ENCODE peak calls at places on chromosome 21, in seven cellular contexts. One of them, this sample, is unnamed.

GRCh38 chr21:26495283-26495849 is 77.7 kb downstream of the CYYR1 start:
- DNase-seq in IMR-90: no peak
- DNase-seq in neuronal stem cell: no peak
- DNase-seq in H1: no peak
- DNase-seq in trophoblast cell: no peak
- DNase-seq in H9: no peak
- DNase-seq in mesenchymal stem cell: no peak
- DNase-seq in this sample: no peak

GRCh38 chr21:43740497-43741156 is 21.7 kb downstream of the PDXK start:
- DNase-seq in IMR-90: no peak
- DNase-seq in neuronal stem cell: peak
- DNase-seq in H1: peak
- DNase-seq in trophoblast cell: peak
- DNase-seq in H9: peak
- DNase-seq in mesenchymal stem cell: peak
- DNase-seq in this sample: peak

GRCh38 chr21:16407403-16408279 is 677.9 kb downstream of the USP25 start:
- DNase-seq in IMR-90: no peak
- DNase-seq in neuronal stem cell: no peak
- DNase-seq in H1: no peak
- DNase-seq in trophoblast cell: no peak
- DNase-seq in H9: no peak
- DNase-seq in mesenchymal stem cell: no peak
- DNase-seq in this sample: no peak

GRCh38 chr21:38506606-38507331 is 8.5 kb upstream of the ERG start:
- DNase-seq in IMR-90: no peak
- DNase-seq in neuronal stem cell: no peak
- DNase-seq in H1: no peak
- DNase-seq in trophoblast cell: no peak
- DNase-seq in H9: no peak
- DNase-seq in mesenchymal stem cell: peak
- DNase-seq in this sample: no peak

GRCh38 chr21:38660333-38661295 is 145.1 kb upstream of the ETS2 start:
- DNase-seq in IMR-90: no peak
- DNase-seq in neuronal stem cell: no peak
- DNase-seq in H1: no peak
- DNase-seq in trophoblast cell: no peak
- DNase-seq in H9: peak
- DNase-seq in mesenchymal stem cell: no peak
- DNase-seq in this sample: peak

GRCh38 chr21:36120304-36120902 is 14.5 kb upstream of the CBR3 start:
- DNase-seq in IMR-90: peak
- DNase-seq in neuronal stem cell: no peak
- DNase-seq in H1: no peak
- DNase-seq in trophoblast cell: peak
- DNase-seq in H9: no peak
- DNase-seq in mesenchymal stem cell: peak
- DNase-seq in this sample: no peak

GRCh38 chr21:19322360-19322759 is 918.8 kb upstream of the TMPRSS15 start:
- DNase-seq in IMR-90: no peak
- DNase-seq in neuronal stem cell: no peak
- DNase-seq in H1: no peak
- DNase-seq in trophoblast cell: no peak
- DNase-seq in H9: no peak
- DNase-seq in mesenchymal stem cell: no peak
- DNase-seq in this sample: no peak

GRCh38 chr21:21101911-21102310 is 103.7 kb downstream of the NCAM2 start:
- DNase-seq in IMR-90: peak
- DNase-seq in neuronal stem cell: peak
- DNase-seq in H1: no peak
- DNase-seq in trophoblast cell: peak
- DNase-seq in H9: peak
- DNase-seq in mesenchymal stem cell: peak
- DNase-seq in this sample: peak

GRCh38 chr21:17693801-17694200 is 81.1 kb upstream of the BTG3 start:
- DNase-seq in IMR-90: no peak
- DNase-seq in neuronal stem cell: no peak
- DNase-seq in H1: no peak
- DNase-seq in trophoblast cell: peak
- DNase-seq in H9: no peak
- DNase-seq in mesenchymal stem cell: no peak
- DNase-seq in this sample: no peak

GRCh38 chr21:28480091-28480869 is 512.4 kb downstream of the LTN1 start:
- DNase-seq in IMR-90: no peak
- DNase-seq in neuronal stem cell: no peak
- DNase-seq in H1: no peak
- DNase-seq in trophoblast cell: no peak
- DNase-seq in H9: no peak
- DNase-seq in mesenchymal stem cell: no peak
- DNase-seq in this sample: no peak

GRCh38 chr21:32329331-32329730 is 30.7 kb downstream of the MRAP start:
- DNase-seq in IMR-90: peak
- DNase-seq in neuronal stem cell: no peak
- DNase-seq in H1: no peak
- DNase-seq in trophoblast cell: no peak
- DNase-seq in H9: no peak
- DNase-seq in mesenchymal stem cell: peak
- DNase-seq in this sample: no peak

GRCh38 chr21:43585924-43586411 is 73.3 kb downstream of the HSF2BP start:
- DNase-seq in IMR-90: peak
- DNase-seq in neuronal stem cell: peak
- DNase-seq in H1: no peak
- DNase-seq in trophoblast cell: peak
- DNase-seq in H9: peak
- DNase-seq in mesenchymal stem cell: peak
- DNase-seq in this sample: peak

GRCh38 chr21:40299441-40299840 is 432.2 kb downstream of the PCP4 start:
- DNase-seq in IMR-90: no peak
- DNase-seq in neuronal stem cell: no peak
- DNase-seq in H1: no peak
- DNase-seq in trophoblast cell: no peak
- DNase-seq in H9: no peak
- DNase-seq in mesenchymal stem cell: no peak
- DNase-seq in this sample: no peak

GRCh38 chr21:23853796-23854379 is 1753.4 kb downstream of the MRPL39 start:
- DNase-seq in IMR-90: peak
- DNase-seq in neuronal stem cell: peak
- DNase-seq in H1: no peak
- DNase-seq in trophoblast cell: peak
- DNase-seq in H9: no peak
- DNase-seq in mesenchymal stem cell: no peak
- DNase-seq in this sample: peak

GRCh38 chr21:16492892-16493291 is 763.1 kb downstream of the USP25 start:
- DNase-seq in IMR-90: no peak
- DNase-seq in neuronal stem cell: no peak
- DNase-seq in H1: no peak
- DNase-seq in trophoblast cell: no peak
- DNase-seq in H9: no peak
- DNase-seq in mesenchymal stem cell: no peak
- DNase-seq in this sample: no peak

GRCh38 chr21:32184059-32184458 is 94.8 kb downstream of the MIS18A start:
- DNase-seq in IMR-90: no peak
- DNase-seq in neuronal stem cell: no peak
- DNase-seq in H1: no peak
- DNase-seq in trophoblast cell: no peak
- DNase-seq in H9: no peak
- DNase-seq in mesenchymal stem cell: no peak
- DNase-seq in this sample: peak

GRCh38 chr21:14987370-14988170 is 77.2 kb downstream of the NRIP1 start:
- DNase-seq in IMR-90: no peak
- DNase-seq in neuronal stem cell: no peak
- DNase-seq in H1: no peak
- DNase-seq in trophoblast cell: no peak
- DNase-seq in H9: no peak
- DNase-seq in mesenchymal stem cell: no peak
- DNase-seq in this sample: peak

GRCh38 chr21:20026517-20026916 is 971.7 kb upstream of the NCAM2 start:
- DNase-seq in IMR-90: no peak
- DNase-seq in neuronal stem cell: no peak
- DNase-seq in H1: no peak
- DNase-seq in trophoblast cell: no peak
- DNase-seq in H9: no peak
- DNase-seq in mesenchymal stem cell: no peak
- DNase-seq in this sample: no peak

DNA sequence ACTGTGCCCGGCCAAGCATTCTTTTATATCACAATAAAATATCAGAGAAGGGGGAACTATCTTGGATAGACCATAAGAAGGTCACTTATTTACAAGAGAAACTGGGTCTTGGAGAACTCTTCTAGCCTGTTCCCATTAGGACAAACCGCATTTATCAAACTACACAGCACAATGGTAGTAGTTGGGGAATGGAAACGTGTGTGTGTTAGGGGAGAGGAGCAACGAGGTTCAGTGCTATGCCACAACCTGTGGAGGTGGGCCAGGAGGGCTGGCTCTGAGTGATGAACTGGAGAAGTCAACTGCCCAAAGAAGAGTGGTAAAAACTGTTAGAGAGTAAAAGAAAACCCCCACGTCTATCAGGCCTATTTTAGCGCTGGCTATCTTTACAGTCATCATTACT is 1.6 kb downstream of the DONSON start:
- DNase-seq in IMR-90: no peak
- DNase-seq in neuronal stem cell: no peak
- DNase-seq in H1: no peak
- DNase-seq in trophoblast cell: no peak
- DNase-seq in H9: no peak
- DNase-seq in mesenchymal stem cell: no peak
- DNase-seq in this sample: no peak
- H3K9ac ChIP-seq in IMR-90: no peak
- H3K9ac ChIP-seq in neuronal stem cell: no peak
- H3K9ac ChIP-seq in H1: no peak
- H3K9ac ChIP-seq in trophoblast cell: no peak
- H3K9ac ChIP-seq in H9: peak
- H3K9ac ChIP-seq in mesenchymal stem cell: peak
- H3K9ac ChIP-seq in this sample: peak

GRCh38 chr21:44870748-44871495 is 2.6 kb downstream of the PTTG1IP start:
- DNase-seq in IMR-90: no peak
- DNase-seq in neuronal stem cell: no peak
- DNase-seq in H1: no peak
- DNase-seq in trophoblast cell: peak
- DNase-seq in H9: no peak
- DNase-seq in mesenchymal stem cell: peak
- DNase-seq in this sample: no peak
- H2AK5ac ChIP-seq in IMR-90: peak
- H2AK5ac ChIP-seq in neuronal stem cell: no peak
- H2AK5ac ChIP-seq in H1: peak
- H2AK5ac ChIP-seq in trophoblast cell: peak
- H2AK5ac ChIP-seq in H9: no peak
- H2AK5ac ChIP-seq in mesenchymal stem cell: peak
- H2AK5ac ChIP-seq in this sample: peak

DNA sequence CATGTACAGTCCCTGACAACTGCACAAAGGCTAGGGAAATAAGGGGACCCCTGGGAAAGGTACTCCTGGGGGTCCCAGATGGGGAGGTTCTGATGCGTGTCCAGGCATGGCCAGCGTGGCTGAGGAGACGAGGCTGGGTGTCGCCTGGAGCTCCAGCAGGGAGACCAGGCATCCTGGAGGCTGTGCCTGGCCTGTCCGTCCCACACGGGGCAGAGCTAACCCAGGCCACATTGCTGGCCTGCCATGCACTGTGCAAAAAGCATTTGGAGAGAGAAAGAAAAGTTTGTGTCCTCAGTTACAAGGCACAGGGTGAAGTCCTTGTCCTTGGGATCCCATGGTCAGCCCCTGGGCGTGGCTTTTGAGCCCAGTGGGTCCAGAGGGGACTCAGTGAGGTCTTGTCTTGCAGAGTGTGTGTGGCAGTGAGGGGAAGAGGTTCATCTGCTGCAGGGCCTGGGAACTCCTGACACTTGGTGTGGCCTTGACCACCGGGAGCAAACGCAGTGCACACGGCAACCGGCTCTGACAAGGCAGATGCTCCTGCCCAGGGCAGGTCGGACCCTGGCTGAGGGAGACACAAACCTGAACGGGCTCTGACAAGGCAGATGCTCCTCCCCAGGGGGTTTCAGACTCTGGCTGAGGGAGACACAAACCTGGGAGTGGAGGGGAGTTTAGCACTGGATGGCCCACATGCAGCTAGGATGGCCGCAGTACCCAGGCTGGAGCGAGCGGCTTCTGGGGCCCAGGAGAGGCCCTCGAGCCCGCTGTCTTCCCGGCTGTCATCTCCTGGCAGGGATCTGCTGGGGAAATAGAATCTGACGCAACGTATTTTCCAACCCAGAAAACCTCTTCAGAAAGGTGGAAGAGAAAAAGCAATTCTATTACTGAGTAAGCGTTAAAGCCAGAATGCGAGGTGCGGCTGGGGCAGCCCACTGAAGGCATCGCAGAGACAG is 37.3 kb upstream of the COL18A1 start:
- DNase-seq in IMR-90: no peak
- DNase-seq in neuronal stem cell: no peak
- DNase-seq in H1: no peak
- DNase-seq in trophoblast cell: no peak
- DNase-seq in H9: no peak
- DNase-seq in mesenchymal stem cell: no peak
- DNase-seq in this sample: no peak
- H3K9ac ChIP-seq in IMR-90: peak
- H3K9ac ChIP-seq in neuronal stem cell: no peak
- H3K9ac ChIP-seq in H1: no peak
- H3K9ac ChIP-seq in trophoblast cell: no peak
- H3K9ac ChIP-seq in H9: no peak
- H3K9ac ChIP-seq in mesenchymal stem cell: peak
- H3K9ac ChIP-seq in this sample: no peak

GRCh38 chr21:34075760-34076159 is 2.4 kb downstream of the MRPS6 start:
- DNase-seq in IMR-90: no peak
- DNase-seq in neuronal stem cell: no peak
- DNase-seq in H1: no peak
- DNase-seq in trophoblast cell: no peak
- DNase-seq in H9: no peak
- DNase-seq in mesenchymal stem cell: peak
- DNase-seq in this sample: no peak

GRCh38 chr21:34080693-34081092 is 7.3 kb downstream of the MRPS6 start:
- DNase-seq in IMR-90: no peak
- DNase-seq in neuronal stem cell: no peak
- DNase-seq in H1: no peak
- DNase-seq in trophoblast cell: no peak
- DNase-seq in H9: no peak
- DNase-seq in mesenchymal stem cell: no peak
- DNase-seq in this sample: no peak

GRCh38 chr21:34077888-34078287 is 4.5 kb downstream of the MRPS6 start:
- DNase-seq in IMR-90: no peak
- DNase-seq in neuronal stem cell: no peak
- DNase-seq in H1: no peak
- DNase-seq in trophoblast cell: no peak
- DNase-seq in H9: no peak
- DNase-seq in mesenchymal stem cell: no peak
- DNase-seq in this sample: no peak

GRCh38 chr21:34076835-34077234 is 3.5 kb downstream of the MRPS6 start:
- DNase-seq in IMR-90: no peak
- DNase-seq in neuronal stem cell: no peak
- DNase-seq in H1: no peak
- DNase-seq in trophoblast cell: no peak
- DNase-seq in H9: no peak
- DNase-seq in mesenchymal stem cell: no peak
- DNase-seq in this sample: no peak

DNA sequence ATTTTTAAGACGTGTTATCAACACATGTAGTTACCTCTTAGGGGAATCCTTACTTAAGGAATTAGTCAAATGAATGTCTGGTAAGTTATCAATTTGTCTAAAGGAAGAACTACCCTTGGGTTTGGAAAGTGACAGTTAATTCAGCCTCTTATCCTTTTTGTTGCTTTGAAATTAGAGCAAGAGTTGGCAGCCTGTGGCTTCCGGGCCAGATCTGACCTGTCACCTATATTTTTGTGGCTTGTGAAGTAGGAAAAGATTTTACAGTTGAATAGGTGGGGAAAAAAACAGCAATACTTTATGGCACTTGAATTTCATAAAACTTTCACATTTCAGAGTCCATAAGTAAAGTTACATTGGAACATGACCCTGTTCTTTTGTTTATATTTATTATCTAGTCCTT is 5.5 kb downstream of the MRPS6 start:
- DNase-seq in IMR-90: no peak
- DNase-seq in neuronal stem cell: no peak
- DNase-seq in H1: no peak
- DNase-seq in trophoblast cell: no peak
- DNase-seq in H9: no peak
- DNase-seq in mesenchymal stem cell: no peak
- DNase-seq in this sample: no peak
- H2AK5ac ChIP-seq in IMR-90: no peak
- H2AK5ac ChIP-seq in neuronal stem cell: no peak
- H2AK5ac ChIP-seq in H1: no peak
- H2AK5ac ChIP-seq in trophoblast cell: no peak
- H2AK5ac ChIP-seq in H9: no peak
- H2AK5ac ChIP-seq in mesenchymal stem cell: no peak
- H2AK5ac ChIP-seq in this sample: no peak